ENCODE peak calls at places on chromosomes 7 and 10, in five cellular contexts. X, R, U, B and L are unnamed samples.

GRCh38 chr10:70508912-70509366 is 30.4 kb downstream of the PALD1 start:
- DNase-seq in U (no peak), X (no peak), B (peak), R (no peak), L (no peak)

GRCh38 chr10:121148901-121149300 is 297.7 kb downstream of the WDR11 start:
- DNase-seq in R (no peak), B (no peak), X (no peak), U (no peak), L (no peak)

GRCh38 chr7:130299909-130300308 is 6.9 kb downstream of the CPA4 start:
- DNase-seq in R (no peak), X (no peak), B (no peak), U (no peak), L (no peak)

GRCh38 chr10:88152720-88153119 is 289.3 kb downstream of the PTEN start:
- DNase-seq in R (peak), B (no peak), X (peak), U (no peak), L (no peak)

GRCh38 chr7:22167482-22167881 is 189.5 kb downstream of the RAPGEF5 start:
- DNase-seq in R (no peak), X (no peak), B (no peak), U (no peak), L (no peak)

GRCh38 chr10:51937313-51937712 is 237.9 kb upstream of the CSTF2T start:
- DNase-seq in X (no peak), R (no peak), U (no peak), B (no peak), L (no peak)

GRCh38 chr10:44965651-44966097 is 6.1 kb downstream of the RASSF4 start:
- DNase-seq in U (no peak), X (no peak), R (no peak), B (no peak), L (no peak)

GRCh38 chr10:79380125-79380917 is 33.1 kb downstream of the PPIF start:
- DNase-seq in B (peak), U (no peak), X (no peak), R (no peak), L (no peak)

GRCh38 chr10:11757452-11757819 is 15.3 kb downstream of the ECHDC3 start:
- DNase-seq in X (peak), B (peak), R (no peak), U (no peak), L (no peak)

GRCh38 chr7:142717453-142717852 is 31.8 kb upstream of the PRSS1 start:
- DNase-seq in U (peak), R (no peak), X (no peak), B (no peak), L (peak)

GRCh38 chr7:28106316-28106957 is 74.2 kb downstream of the JAZF1 start:
- DNase-seq in X (no peak), B (peak), R (no peak), U (no peak), L (no peak)

GRCh38 chr10:34098817-34099567 is 716.1 kb downstream of the PARD3 start:
- DNase-seq in X (no peak), B (no peak), R (no peak), U (no peak), L (no peak)

GRCh38 chr7:28549998-28550397 is 137.7 kb downstream of the CREB5 start:
- DNase-seq in R (no peak), U (no peak), X (no peak), B (no peak), L (no peak)

GRCh38 chr7:93574646-93575554 is at the start of gene CALCR:
- DNase-seq in B (no peak), R (peak), X (no peak), U (no peak), L (no peak)

GRCh38 chr7:91941450-91941849 is 788 bp downstream of the AKAP9 start:
- DNase-seq in B (peak), R (no peak), U (peak), X (no peak), L (no peak)

GRCh38 chr7:95509199-95509598 is 23.5 kb downstream of the ASB4 start:
- DNase-seq in R (no peak), B (peak), U (no peak), X (no peak), L (no peak)

GRCh38 chr7:51029586-51030230 is 247.0 kb upstream of the GRB10 start:
- DNase-seq in X (no peak), B (no peak), U (no peak), R (no peak), L (no peak)

GRCh38 chr7:74480861-74481417 is 27.2 kb downstream of the GTF2IRD1 start:
- DNase-seq in X (no peak), R (no peak), U (no peak), B (peak), L (no peak)

GRCh38 chr10:53579773-53580172 is 807.2 kb upstream of the MBL2 start:
- DNase-seq in U (no peak), B (no peak), X (no peak), R (no peak), L (no peak)

GRCh38 chr10:87845624-87846377 is 17.5 kb downstream of the KLLN start:
- DNase-seq in X (no peak), R (peak), U (no peak), B (no peak), L (no peak)

GRCh38 chr10:113616244-113617074 is 47.4 kb downstream of the NRAP start:
- DNase-seq in B (peak), U (no peak), R (peak), X (no peak), L (no peak)

GRCh38 chr7:47458057-47458456 is 123.9 kb downstream of the TNS3 start:
- DNase-seq in U (no peak), B (peak), R (no peak), X (peak), L (no peak)

GRCh38 chr10:36608251-36608650 is 517.1 kb upstream of the ANKRD30A start:
- DNase-seq in R (no peak), U (no peak), B (no peak), X (no peak), L (no peak)

GRCh38 chr10:10397906-10398305 is 619.8 kb upstream of the CELF2 start:
- DNase-seq in U (no peak), B (no peak), R (no peak), X (no peak), L (no peak)

GRCh38 chr7:33757563-33758165 is 147.7 kb upstream of the BMPER start:
- DNase-seq in X (no peak), U (no peak), R (peak), B (peak), L (no peak)

GRCh38 chr10:128922619-128923018 is 544.4 kb upstream of the MGMT start:
- DNase-seq in X (no peak), B (no peak), R (no peak), U (no peak), L (no peak)
- H3K27ac ChIP-seq in X (no peak), B (no peak), R (no peak), U (no peak), L (no peak)

DNA sequence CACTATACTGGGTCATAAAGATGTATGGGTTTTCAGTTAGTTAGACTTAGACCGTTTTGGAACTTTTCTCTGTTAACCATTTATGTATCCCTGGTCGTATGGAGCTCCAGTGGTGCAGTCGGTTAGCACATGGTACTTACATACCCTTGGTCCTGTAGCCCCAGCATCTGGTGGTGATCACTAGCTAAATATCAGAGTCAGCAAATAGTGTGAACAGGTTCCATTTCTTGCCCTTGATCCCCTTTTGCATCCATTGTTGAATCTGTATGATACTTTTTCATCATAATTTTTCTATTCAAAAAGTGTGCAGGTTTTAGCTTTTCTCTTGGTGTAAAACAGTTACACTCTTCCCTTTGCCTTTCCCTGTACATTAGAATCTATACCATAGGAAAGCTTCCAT is 15.9 kb downstream of the NIPSNAP2 start:
- DNase-seq in X (no peak), U (no peak), R (no peak), B (no peak), L (no peak)
- H3K27ac ChIP-seq in X (no peak), U (no peak), R (no peak), B (no peak), L (no peak)

DNA sequence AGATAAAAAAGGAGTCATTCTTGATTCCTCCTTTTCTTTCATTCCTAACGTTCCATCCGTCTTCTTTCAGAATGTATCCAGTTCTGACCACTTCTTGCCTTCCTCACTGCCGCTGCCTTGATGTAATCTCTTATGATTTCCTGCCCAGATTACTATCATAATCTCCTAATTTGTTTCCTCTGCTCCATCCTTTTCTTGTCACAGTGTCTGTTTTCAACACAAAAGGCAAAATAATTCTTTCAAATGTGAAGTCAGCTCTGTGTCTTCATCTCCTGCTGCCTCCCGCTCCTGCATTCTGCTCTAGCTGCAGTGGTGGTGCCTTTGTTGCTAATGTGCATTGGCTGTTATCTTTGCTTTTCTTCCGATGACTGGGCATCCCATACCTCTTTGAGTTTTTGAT is 150.9 kb downstream of the SND1 start:
- DNase-seq in U (no peak), B (no peak), X (no peak), R (no peak), L (no peak)
- H3K27ac ChIP-seq in U (no peak), B (no peak), X (no peak), R (no peak), L (no peak)

GRCh38 chr10:17454181-17454800 is at the start of gene ST8SIA6:
- DNase-seq in X (no peak), U (peak), B (peak), R (peak), L (no peak)
- H3K27ac ChIP-seq in X (no peak), U (peak), B (no peak), R (peak), L (peak)

GRCh38 chr7:7177044-7177517 is 5.3 kb upstream of the C1GALT1 start:
- DNase-seq in B (no peak), R (peak), U (no peak), X (no peak), L (no peak)
- H3K27ac ChIP-seq in B (no peak), R (peak), U (no peak), X (no peak), L (no peak)

GRCh38 chr10:109871476-109871875 is 51.8 kb downstream of the XPNPEP1 start:
- DNase-seq in X (no peak), U (no peak), R (no peak), B (no peak), L (no peak)

GRCh38 chr10:109875151-109875568 is 48.2 kb downstream of the XPNPEP1 start:
- DNase-seq in B (no peak), X (no peak), U (no peak), R (no peak), L (no peak)

GRCh38 chr10:109877546-109877945 is 45.8 kb downstream of the XPNPEP1 start:
- DNase-seq in B (no peak), X (no peak), R (no peak), U (no peak), L (no peak)

GRCh38 chr10:109880886-109881467 is 42.3 kb downstream of the XPNPEP1 start:
- DNase-seq in U (no peak), B (no peak), R (no peak), X (no peak), L (no peak)

DNA sequence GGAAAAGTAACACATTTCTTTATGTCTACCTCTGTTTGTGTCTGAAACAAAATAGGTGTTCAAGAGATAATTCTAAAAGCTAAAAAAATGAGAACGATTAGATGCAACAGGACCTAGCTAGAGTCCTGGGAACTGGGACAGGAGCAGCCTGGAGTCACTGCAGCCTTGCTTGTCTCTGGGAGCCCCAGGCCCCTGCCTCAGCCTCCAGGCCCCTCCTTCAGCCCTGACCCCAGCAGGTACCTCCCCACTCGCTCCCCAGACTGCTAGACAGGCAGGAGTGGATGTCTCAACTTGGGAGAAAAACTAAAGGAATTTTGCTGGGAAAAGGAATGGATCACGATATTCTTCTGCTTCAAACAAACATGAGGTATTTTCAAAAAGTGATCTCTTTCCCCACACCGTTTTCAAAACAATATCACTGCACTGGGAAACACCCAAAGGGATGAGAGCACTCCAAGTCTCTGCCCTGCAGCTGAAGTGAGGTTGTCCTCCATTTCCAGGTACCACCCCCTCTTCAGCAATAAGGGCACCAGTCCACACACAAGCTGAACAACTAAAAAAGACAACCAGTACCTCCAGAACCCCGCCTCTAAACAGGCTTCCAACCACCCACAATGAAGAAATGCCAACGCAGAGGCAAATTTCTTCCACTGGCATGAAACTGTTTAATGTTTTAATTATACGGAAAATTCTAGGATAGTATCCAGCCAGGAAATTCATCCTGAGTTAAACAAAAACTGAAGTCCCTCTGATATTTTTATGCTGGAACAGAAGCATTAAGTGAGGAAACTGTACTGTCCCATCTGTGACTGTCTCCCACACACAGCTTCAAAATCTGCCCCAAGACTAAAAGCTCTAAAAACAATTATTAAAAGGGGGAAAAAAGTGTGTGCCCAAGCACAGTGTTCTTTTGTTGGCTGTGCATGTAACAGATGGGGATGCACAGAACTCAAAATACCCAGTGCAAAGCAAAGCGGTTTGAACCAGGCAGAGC is 47.2 kb downstream of the XPNPEP1 start:
- DNase-seq in X (no peak), U (no peak), B (no peak), R (no peak), L (no peak)
- H3K27ac ChIP-seq in X (no peak), U (no peak), B (no peak), R (no peak), L (no peak)